ENCODE peak calls at places on chromosomes 13 and 19, in six cellular contexts. One of them, this sample, is unnamed.

GRCh38 chr13:98482476-98483444 is 94.1 kb downstream of the STK24 start:
- DNase-seq in mucosa of descending colon: peak; percentile 75
- DNase-seq in AG09309: no peak
- DNase-seq in uterus: no peak
- DNase-seq in cardiac muscle cell: peak; percentile 77
- DNase-seq in psoas muscle: peak; percentile 83
- DNase-seq in this sample: peak; percentile 83

GRCh38 chr19:55112246-55112780 is 5.1 kb downstream of the PPP1R12C start:
- DNase-seq in mucosa of descending colon: peak; percentile 55
- DNase-seq in AG09309: no peak
- DNase-seq in uterus: no peak
- DNase-seq in cardiac muscle cell: no peak
- DNase-seq in psoas muscle: peak; percentile 52
- DNase-seq in this sample: peak; percentile 26

GRCh38 chr19:47848871-47849473 is 10.1 kb upstream of the TPRX2 start:
- DNase-seq in mucosa of descending colon: no peak
- DNase-seq in AG09309: no peak
- DNase-seq in uterus: no peak
- DNase-seq in cardiac muscle cell: peak; percentile 44
- DNase-seq in psoas muscle: no peak
- DNase-seq in this sample: no peak

GRCh38 chr13:77846173-77846572 is 72.5 kb downstream of the EDNRB start:
- DNase-seq in mucosa of descending colon: no peak
- DNase-seq in AG09309: no peak
- DNase-seq in uterus: no peak
- DNase-seq in cardiac muscle cell: no peak
- DNase-seq in psoas muscle: no peak
- DNase-seq in this sample: no peak

GRCh38 chr13:101398920-101399319 is 17.4 kb downstream of the NALCN start:
- DNase-seq in mucosa of descending colon: no peak
- DNase-seq in AG09309: peak; percentile 27
- DNase-seq in uterus: no peak
- DNase-seq in cardiac muscle cell: no peak
- DNase-seq in psoas muscle: no peak
- DNase-seq in this sample: no peak

GRCh38 chr13:94384217-94384905 is 95.1 kb downstream of the DCT start:
- DNase-seq in mucosa of descending colon: no peak
- DNase-seq in AG09309: no peak
- DNase-seq in uterus: no peak
- DNase-seq in cardiac muscle cell: no peak
- DNase-seq in psoas muscle: no peak
- DNase-seq in this sample: no peak

GRCh38 chr13:114128624-114129522 is 3.5 kb downstream of the RASA3 start:
- DNase-seq in mucosa of descending colon: peak; percentile 90
- DNase-seq in AG09309: peak; percentile 67
- DNase-seq in uterus: peak; percentile 69
- DNase-seq in cardiac muscle cell: no peak
- DNase-seq in psoas muscle: peak; percentile 87
- DNase-seq in this sample: peak; percentile 83

GRCh38 chr13:23339225-23339624 is 94.3 kb downstream of the SACS start:
- DNase-seq in mucosa of descending colon: no peak
- DNase-seq in AG09309: no peak
- DNase-seq in uterus: no peak
- DNase-seq in cardiac muscle cell: no peak
- DNase-seq in psoas muscle: no peak
- DNase-seq in this sample: no peak

GRCh38 chr19:36604656-36605100 is 435 bp upstream of the ZNF382 start:
- DNase-seq in mucosa of descending colon: peak; percentile 76
- DNase-seq in AG09309: no peak
- DNase-seq in uterus: peak; percentile 13
- DNase-seq in cardiac muscle cell: peak; percentile 70
- DNase-seq in psoas muscle: peak; percentile 66
- DNase-seq in this sample: peak; percentile 70

GRCh38 chr19:19335408-19336158 is 15.0 kb downstream of the MAU2 start:
- DNase-seq in mucosa of descending colon: no peak
- DNase-seq in AG09309: no peak
- DNase-seq in uterus: no peak
- DNase-seq in cardiac muscle cell: no peak
- DNase-seq in psoas muscle: no peak
- DNase-seq in this sample: no peak

GRCh38 chr13:25847145-25847544 is 204.7 kb downstream of the SHISA2 start:
- DNase-seq in mucosa of descending colon: no peak
- DNase-seq in AG09309: no peak
- DNase-seq in uterus: no peak
- DNase-seq in cardiac muscle cell: no peak
- DNase-seq in psoas muscle: no peak
- DNase-seq in this sample: no peak

GRCh38 chr19:31002852-31003251 is 346.4 kb downstream of the TSHZ3 start:
- DNase-seq in mucosa of descending colon: no peak
- DNase-seq in AG09309: no peak
- DNase-seq in uterus: no peak
- DNase-seq in cardiac muscle cell: no peak
- DNase-seq in psoas muscle: no peak
- DNase-seq in this sample: no peak
- TF ChIP-seq CTCF in mucosa of descending colon: no peak
- TF ChIP-seq CTCF in AG09309: no peak
- TF ChIP-seq CTCF in uterus: no peak
- TF ChIP-seq CTCF in cardiac muscle cell: no peak
- TF ChIP-seq CTCF in psoas muscle: no peak
- TF ChIP-seq CTCF in this sample: no peak

GRCh38 chr13:102658678-102659077 is 36.2 kb downstream of the METTL21C start:
- DNase-seq in mucosa of descending colon: no peak
- DNase-seq in AG09309: no peak
- DNase-seq in uterus: no peak
- DNase-seq in cardiac muscle cell: no peak
- DNase-seq in psoas muscle: no peak
- DNase-seq in this sample: no peak

GRCh38 chr13:102659168-102659713 is 35.6 kb downstream of the METTL21C start:
- DNase-seq in mucosa of descending colon: no peak
- DNase-seq in AG09309: no peak
- DNase-seq in uterus: no peak
- DNase-seq in cardiac muscle cell: no peak
- DNase-seq in psoas muscle: no peak
- DNase-seq in this sample: no peak

GRCh38 chr13:102654786-102655185 is 40.1 kb downstream of the METTL21C start:
- DNase-seq in mucosa of descending colon: no peak
- DNase-seq in AG09309: no peak
- DNase-seq in uterus: no peak
- DNase-seq in cardiac muscle cell: no peak
- DNase-seq in psoas muscle: no peak
- DNase-seq in this sample: no peak

GRCh38 chr13:102651892-102652291 is 43.0 kb downstream of the METTL21C start:
- DNase-seq in mucosa of descending colon: no peak
- DNase-seq in AG09309: no peak
- DNase-seq in uterus: peak; percentile 75
- DNase-seq in cardiac muscle cell: no peak
- DNase-seq in psoas muscle: no peak
- DNase-seq in this sample: no peak

DNA sequence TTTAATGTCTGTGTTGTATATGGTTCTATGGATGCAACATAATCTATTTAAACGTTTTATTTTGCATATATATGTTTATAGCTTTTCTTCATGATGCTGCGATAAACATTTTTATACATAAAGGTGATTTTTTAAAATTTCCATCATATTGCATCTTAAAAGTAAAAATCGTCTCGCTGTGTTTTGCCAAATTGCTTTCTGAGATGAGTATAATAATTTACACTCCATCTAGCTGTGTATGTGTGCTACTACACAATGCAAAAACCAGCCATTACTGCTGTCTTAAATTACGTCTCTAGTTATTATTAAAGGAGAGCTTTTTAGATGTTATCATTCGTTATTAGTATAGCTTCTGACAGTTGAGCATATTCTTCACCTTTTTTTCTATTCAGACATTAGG is 37.2 kb downstream of the METTL21C start:
- DNase-seq in mucosa of descending colon: no peak
- DNase-seq in AG09309: no peak
- DNase-seq in uterus: no peak
- DNase-seq in cardiac muscle cell: no peak
- DNase-seq in psoas muscle: no peak
- DNase-seq in this sample: no peak
- TF ChIP-seq CTCF in mucosa of descending colon: no peak
- TF ChIP-seq CTCF in AG09309: peak; percentile 19
- TF ChIP-seq CTCF in uterus: no peak
- TF ChIP-seq CTCF in cardiac muscle cell: peak; percentile 30
- TF ChIP-seq CTCF in psoas muscle: peak; percentile 30
- TF ChIP-seq CTCF in this sample: no peak

GRCh38 chr19:798415-799075 is 1.3 kb downstream of the PTBP1 start:
- DNase-seq in mucosa of descending colon: peak; percentile 84
- DNase-seq in AG09309: no peak
- DNase-seq in uterus: no peak
- DNase-seq in cardiac muscle cell: peak; percentile 20
- DNase-seq in psoas muscle: no peak
- DNase-seq in this sample: peak; percentile 23

GRCh38 chr19:794989-795658 is 2.1 kb upstream of the PTBP1 start:
- DNase-seq in mucosa of descending colon: no peak
- DNase-seq in AG09309: no peak
- DNase-seq in uterus: no peak
- DNase-seq in cardiac muscle cell: no peak
- DNase-seq in psoas muscle: peak; percentile 80
- DNase-seq in this sample: peak; percentile 13

GRCh38 chr19:795691-796581 is 1.3 kb upstream of the PTBP1 start:
- DNase-seq in mucosa of descending colon: peak; percentile 71
- DNase-seq in AG09309: no peak
- DNase-seq in uterus: no peak
- DNase-seq in cardiac muscle cell: no peak
- DNase-seq in psoas muscle: no peak
- DNase-seq in this sample: peak; percentile 21

GRCh38 chr19:797528-798414 is 519 bp downstream of the PTBP1 start:
- DNase-seq in mucosa of descending colon: peak; percentile 95
- DNase-seq in AG09309: peak; percentile 37
- DNase-seq in uterus: peak; percentile 86
- DNase-seq in cardiac muscle cell: peak; percentile 90
- DNase-seq in psoas muscle: peak; percentile 96
- DNase-seq in this sample: peak; percentile 93

DNA sequence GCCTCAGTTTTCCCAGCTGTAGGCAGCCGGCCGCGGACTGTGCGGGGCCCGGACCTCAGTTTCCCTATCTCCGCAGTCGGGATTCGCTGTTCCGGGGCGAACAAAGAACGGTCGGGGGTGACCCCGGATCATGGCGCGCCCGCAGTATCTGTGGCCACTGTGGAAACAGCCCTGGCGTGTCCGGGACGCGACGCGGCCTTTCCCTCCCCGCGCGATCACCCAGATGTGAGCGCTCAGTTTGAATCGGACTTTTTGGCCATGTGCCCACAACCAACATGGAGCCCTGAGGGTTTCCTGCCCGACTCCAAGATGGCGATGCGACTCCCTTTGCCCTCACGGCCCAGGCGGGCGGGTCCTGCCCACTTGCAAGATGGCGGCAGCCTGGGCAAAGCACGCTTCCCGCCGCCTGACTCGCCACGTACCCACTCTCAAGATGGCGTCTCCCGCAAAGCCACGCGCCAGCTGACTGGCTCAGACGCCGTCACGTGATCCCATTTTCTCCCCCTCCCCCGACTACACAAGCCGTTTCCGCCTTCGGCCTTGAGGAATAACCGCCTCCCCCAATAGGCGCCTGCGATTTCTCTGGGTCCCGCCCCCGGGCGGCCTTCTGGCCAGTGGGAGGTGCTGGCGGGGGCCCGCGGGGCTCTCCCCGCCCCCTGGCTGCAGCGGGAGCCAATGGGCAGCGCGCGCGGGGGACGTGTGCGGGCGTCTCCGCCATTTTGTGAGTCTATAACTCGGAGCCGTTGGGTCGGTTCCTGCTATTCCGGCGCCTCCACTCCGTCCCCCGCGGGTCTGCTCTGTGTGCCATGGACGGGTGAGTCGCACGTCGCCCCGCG is at the start of gene PTBP1:
- DNase-seq in mucosa of descending colon: peak; percentile 100
- DNase-seq in AG09309: peak; percentile 100
- DNase-seq in uterus: peak; percentile 100
- DNase-seq in cardiac muscle cell: peak; percentile 100
- DNase-seq in psoas muscle: peak; percentile 100
- DNase-seq in this sample: peak; percentile 100
- TF ChIP-seq CTCF in mucosa of descending colon: no peak
- TF ChIP-seq CTCF in AG09309: peak; percentile 2
- TF ChIP-seq CTCF in uterus: peak; percentile 8
- TF ChIP-seq CTCF in cardiac muscle cell: peak; percentile 8
- TF ChIP-seq CTCF in psoas muscle: no peak
- TF ChIP-seq CTCF in this sample: no peak

DNA sequence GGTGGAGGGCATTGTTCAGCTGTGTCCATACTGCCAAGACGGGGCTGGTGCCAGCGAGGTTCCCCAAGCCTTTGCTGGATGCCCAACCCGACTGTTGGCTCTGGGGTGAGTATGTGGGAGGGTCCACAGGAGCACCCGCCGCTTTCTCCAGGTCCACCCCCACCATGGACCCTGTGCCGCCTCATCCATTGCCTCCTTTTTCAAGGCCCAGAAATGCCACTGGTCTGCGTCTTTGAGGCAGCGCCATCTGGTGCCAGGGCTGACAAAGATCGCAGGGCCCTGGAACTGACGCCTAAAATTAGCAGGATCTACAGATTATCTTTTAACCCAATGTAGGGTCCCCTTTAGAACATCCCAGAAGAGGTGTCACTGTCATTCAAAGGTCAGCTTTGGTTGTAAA is 34.6 kb downstream of the NFIX start:
- DNase-seq in mucosa of descending colon: no peak
- DNase-seq in AG09309: no peak
- DNase-seq in uterus: no peak
- DNase-seq in cardiac muscle cell: no peak
- DNase-seq in psoas muscle: peak; percentile 76
- DNase-seq in this sample: no peak
- TF ChIP-seq CTCF in mucosa of descending colon: no peak
- TF ChIP-seq CTCF in AG09309: peak; percentile 32
- TF ChIP-seq CTCF in uterus: peak; percentile 38
- TF ChIP-seq CTCF in cardiac muscle cell: peak; percentile 52
- TF ChIP-seq CTCF in psoas muscle: peak; percentile 63
- TF ChIP-seq CTCF in this sample: peak; percentile 54